ENCODE peak calls at places on chromosomes 7 and 10, in four cellular contexts. One of them, this sample, is unnamed.

GRCh38 chr7:158587425-158588084 is at the start of gene PTPRN2:
- DNase-seq in AG09319: peak; percentile 8
- DNase-seq in iPS-NIHi11: peak; percentile 94
- DNase-seq in ovary: peak; percentile 55
- DNase-seq in this sample: no peak

GRCh38 chr7:121499526-121500123 is 103.5 kb upstream of the FAM3C start:
- DNase-seq in AG09319: no peak
- DNase-seq in iPS-NIHi11: no peak
- DNase-seq in ovary: no peak
- DNase-seq in this sample: no peak

GRCh38 chr7:259191-259505 is 30.8 kb upstream of the FOXL3 start:
- DNase-seq in AG09319: no peak
- DNase-seq in iPS-NIHi11: no peak
- DNase-seq in ovary: no peak
- DNase-seq in this sample: no peak

GRCh38 chr7:80779456-80779855 is 139.4 kb downstream of the SEMA3C start:
- DNase-seq in AG09319: no peak
- DNase-seq in iPS-NIHi11: no peak
- DNase-seq in ovary: no peak
- DNase-seq in this sample: no peak

GRCh38 chr7:106423836-106424475 is 139.2 kb upstream of the NAMPT start:
- DNase-seq in AG09319: no peak
- DNase-seq in iPS-NIHi11: no peak
- DNase-seq in ovary: no peak
- DNase-seq in this sample: no peak

GRCh38 chr10:31072453-31072852 is 40.8 kb upstream of the ZNF438 start:
- DNase-seq in AG09319: no peak
- DNase-seq in iPS-NIHi11: no peak
- DNase-seq in ovary: no peak
- DNase-seq in this sample: no peak

GRCh38 chr10:14016011-14016536 is 314.6 kb downstream of the FRMD4A start:
- DNase-seq in AG09319: no peak
- DNase-seq in iPS-NIHi11: no peak
- DNase-seq in ovary: no peak
- DNase-seq in this sample: no peak

GRCh38 chr10:112022196-112022595 is 161.4 kb downstream of the GPAM start:
- DNase-seq in AG09319: no peak
- DNase-seq in iPS-NIHi11: no peak
- DNase-seq in ovary: no peak
- DNase-seq in this sample: no peak

GRCh38 chr7:28767356-28767755 is 190.8 kb downstream of the TRIL start:
- DNase-seq in AG09319: no peak
- DNase-seq in iPS-NIHi11: no peak
- DNase-seq in ovary: no peak
- DNase-seq in this sample: no peak

GRCh38 chr10:43041422-43042342 is 35.2 kb upstream of the RET start:
- DNase-seq in AG09319: no peak
- DNase-seq in iPS-NIHi11: peak; percentile 7
- DNase-seq in ovary: no peak
- DNase-seq in this sample: no peak

GRCh38 chr10:35526775-35527174 is 78.4 kb upstream of the GJD4 start:
- DNase-seq in AG09319: no peak
- DNase-seq in iPS-NIHi11: no peak
- DNase-seq in ovary: no peak
- DNase-seq in this sample: no peak

GRCh38 chr10:59733321-59733720 is 19.9 kb downstream of the MRLN start:
- DNase-seq in AG09319: no peak
- DNase-seq in iPS-NIHi11: no peak
- DNase-seq in ovary: no peak
- DNase-seq in this sample: no peak